ENCODE peak calls at places on chromosomes 1 and 21, in eight cellular contexts. H is CD8-positive, alpha-beta T cell; B is neural crest cell; Z is nephron progenitor cell; G is fibroblast of pulmonary artery; Q is omental fat pad; K is mesothelial cell of epicardium; E is lower leg skin. V is an unnamed sample.

GRCh38 chr1:112358798-112359408 is 37.1 kb upstream of the CTTNBP2NL start:
- DNase-seq in B (peak), E (peak), Q (peak), H (no peak), K (no peak), Z (peak), G (peak), V (peak)

GRCh38 chr1:61287014-61287413 is 204.7 kb downstream of the NFIA start:
- DNase-seq in Z (no peak), Q (no peak), B (no peak), G (peak), E (no peak), H (no peak), K (no peak), V (no peak)

GRCh38 chr1:193457676-193458075 is 271.3 kb upstream of the B3GALT2 start:
- DNase-seq in K (no peak), Z (no peak), Q (no peak), H (no peak), B (no peak), G (no peak), E (no peak), V (no peak)

GRCh38 chr1:203361843-203362524 is 11.1 kb upstream of the FMOD start:
- DNase-seq in Z (no peak), G (peak), E (no peak), B (no peak), H (no peak), K (no peak), Q (no peak), V (no peak)

GRCh38 chr1:169044296-169044695 is 62.2 kb upstream of the ATP1B1 start:
- DNase-seq in Z (no peak), B (no peak), E (no peak), G (no peak), H (peak), Q (no peak), K (no peak), V (no peak)

GRCh38 chr1:61446531-61446991 is 278.4 kb downstream of the TM2D1 start:
- DNase-seq in H (no peak), E (no peak), K (no peak), Q (no peak), Z (no peak), B (no peak), G (peak), V (no peak)

GRCh38 chr21:33011462-33011861 is 14.3 kb upstream of the OLIG2 start:
- DNase-seq in Z (no peak), Q (no peak), K (no peak), H (no peak), B (no peak), E (peak), G (peak), V (no peak)

GRCh38 chr1:229836324-229836723 is 210.3 kb downstream of the URB2 start:
- DNase-seq in B (no peak), K (no peak), H (no peak), Z (no peak), Q (no peak), G (no peak), E (no peak), V (no peak)

GRCh38 chr1:97170296-97170695 is 448.7 kb downstream of the PTBP2 start:
- DNase-seq in Z (no peak), E (no peak), B (no peak), G (no peak), H (no peak), Q (no peak), K (no peak), V (no peak)

GRCh38 chr1:11788549-11789053 is 17.2 kb downstream of the MTHFR start:
- DNase-seq in H (no peak), B (no peak), Q (no peak), G (no peak), K (no peak), Z (no peak), E (no peak), V (no peak)

GRCh38 chr1:36948606-36949005 is 85.7 kb downstream of the GRIK3 start:
- DNase-seq in Z (no peak), H (no peak), G (no peak), K (no peak), Q (no peak), E (no peak), B (no peak), V (no peak)

GRCh38 chr1:206757524-206758266 is 12.9 kb upstream of the IL19 start:
- DNase-seq in H (peak), Z (no peak), K (no peak), Q (no peak), G (no peak), B (no peak), E (no peak), V (no peak)

GRCh38 chr1:226737819-226738420 is 1.2 kb downstream of the ITPKB start:
- DNase-seq in Q (peak), E (peak), B (peak), K (no peak), Z (peak), H (no peak), G (peak), V (no peak)

GRCh38 chr1:160623860-160624259 is 23.0 kb downstream of the SLAMF1 start:
- DNase-seq in G (no peak), H (no peak), Z (no peak), K (no peak), Q (no peak), E (no peak), B (no peak), V (no peak)

GRCh38 chr21:37717534-37717933 is 198.7 kb downstream of the KCNJ6 start:
- DNase-seq in B (no peak), Q (no peak), G (no peak), E (no peak), H (no peak), Z (no peak), K (no peak), V (no peak)

GRCh38 chr1:43285269-43285986 is at the start of gene C1orf210:
- DNase-seq in H (no peak), B (no peak), Z (peak), G (no peak), Q (no peak), E (peak), K (peak), V (no peak)
- TF ChIP-seq CTCF in H (no peak), B (no peak), Z (no peak), G (no peak), Q (no peak), E (no peak), K (no peak), V (no peak)

GRCh38 chr1:175884369-175884768 is 141.0 kb upstream of the TNR start:
- DNase-seq in E (no peak), G (no peak), K (no peak), H (no peak), B (no peak), Q (no peak), Z (no peak), V (no peak)

GRCh38 chr1:175882192-175882591 is 138.8 kb upstream of the TNR start:
- DNase-seq in Z (no peak), K (no peak), G (no peak), Q (no peak), B (no peak), H (no peak), E (no peak), V (no peak)

GRCh38 chr1:175887521-175887920 is 144.1 kb upstream of the TNR start:
- DNase-seq in Z (no peak), G (no peak), E (no peak), Q (no peak), B (no peak), H (no peak), K (no peak), V (no peak)

GRCh38 chr1:175887981-175888428 is 144.6 kb upstream of the TNR start:
- DNase-seq in H (no peak), E (peak), K (no peak), Z (peak), Q (no peak), B (peak), G (peak), V (peak)

GRCh38 chr1:175885247-175885646 is 141.9 kb upstream of the TNR start:
- DNase-seq in Z (no peak), B (no peak), Q (no peak), G (peak), K (no peak), H (no peak), E (no peak), V (no peak)
- TF ChIP-seq CTCF in Z (no peak), B (no peak), Q (no peak), G (no peak), K (no peak), H (no peak), E (no peak), V (no peak)

GRCh38 chr1:49995734-49996133 is 28.0 kb downstream of the AGBL4 start:
- DNase-seq in Q (no peak), E (no peak), Z (no peak), K (no peak), B (no peak), H (no peak), G (no peak), V (no peak)
- TF ChIP-seq CTCF in Q (no peak), E (no peak), Z (no peak), K (no peak), B (no peak), H (no peak), G (no peak), V (no peak)

GRCh38 chr1:240193699-240194098 is 102.0 kb downstream of the FMN2 start:
- DNase-seq in G (no peak), B (no peak), Q (no peak), H (no peak), E (no peak), Z (no peak), K (no peak), V (no peak)

GRCh38 chr1:240192851-240193250 is 101.2 kb downstream of the FMN2 start:
- DNase-seq in B (no peak), G (no peak), Q (no peak), K (no peak), E (no peak), Z (no peak), H (no peak), V (no peak)

GRCh38 chr1:240189386-240189989 is 97.8 kb downstream of the FMN2 start:
- DNase-seq in B (peak), E (peak), H (peak), Q (no peak), Z (peak), K (no peak), G (peak), V (peak)

GRCh38 chr1:240188139-240188538 is 96.5 kb downstream of the FMN2 start:
- DNase-seq in H (no peak), E (no peak), Z (no peak), B (no peak), Q (no peak), G (no peak), K (no peak), V (no peak)

GRCh38 chr1:240190881-240191385 is 99.2 kb downstream of the FMN2 start:
- DNase-seq in H (no peak), G (peak), Q (no peak), B (no peak), K (no peak), Z (peak), E (peak), V (no peak)
- TF ChIP-seq CTCF in H (no peak), G (peak), Q (no peak), B (peak), K (no peak), Z (peak), E (no peak), V (peak)

GRCh38 chr21:36541721-36542139 is 61.8 kb upstream of the CLDN14 start:
- DNase-seq in Z (no peak), E (no peak), H (no peak), K (no peak), B (no peak), Q (no peak), G (no peak), V (peak)
- TF ChIP-seq CTCF in Z (no peak), E (no peak), H (no peak), K (no peak), B (no peak), Q (no peak), G (no peak), V (peak)

GRCh38 chr1:59076612-59077011 is 220.3 kb upstream of the FGGY start:
- DNase-seq in K (no peak), Q (no peak), G (no peak), Z (no peak), E (no peak), B (no peak), H (no peak), V (no peak)
- TF ChIP-seq CTCF in K (no peak), Q (no peak), G (peak), Z (no peak), E (no peak), B (peak), H (no peak), V (no peak)

GRCh38 chr1:177334856-177335255 is 164.1 kb downstream of the BRINP2 start:
- DNase-seq in B (no peak), E (no peak), H (no peak), Q (no peak), Z (no peak), G (no peak), K (no peak), V (no peak)

GRCh38 chr1:177338376-177338775 is 167.6 kb downstream of the BRINP2 start:
- DNase-seq in Z (no peak), Q (no peak), K (no peak), B (no peak), E (no peak), G (no peak), H (no peak), V (no peak)

GRCh38 chr1:177329871-177330270 is 159.1 kb downstream of the BRINP2 start:
- DNase-seq in K (no peak), Q (no peak), E (no peak), Z (no peak), H (no peak), B (no peak), G (no peak), V (no peak)

DNA sequence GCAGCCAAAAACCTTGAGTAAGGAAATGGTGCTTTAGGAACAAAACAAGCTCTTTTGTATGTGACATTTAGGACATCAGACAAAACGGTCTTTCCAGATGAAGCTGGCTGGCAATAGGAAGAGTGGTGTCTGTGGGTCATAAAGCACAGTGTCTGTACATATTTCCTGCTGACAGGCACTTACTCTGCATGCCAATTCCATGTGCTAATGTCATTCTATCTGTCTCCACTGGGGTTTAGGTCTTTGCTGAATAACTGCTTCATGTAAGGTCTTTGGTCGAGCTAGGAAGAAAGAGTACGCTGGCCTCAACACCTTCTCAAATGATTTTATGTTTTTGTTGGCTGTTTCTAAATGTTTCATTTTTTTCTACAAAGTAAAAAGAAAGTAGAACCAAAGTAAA is 163.5 kb downstream of the BRINP2 start:
- DNase-seq in H (no peak), K (no peak), G (no peak), B (no peak), Q (no peak), Z (no peak), E (no peak), V (no peak)
- TF ChIP-seq CTCF in H (no peak), K (no peak), G (peak), B (peak), Q (no peak), Z (peak), E (no peak), V (no peak)

DNA sequence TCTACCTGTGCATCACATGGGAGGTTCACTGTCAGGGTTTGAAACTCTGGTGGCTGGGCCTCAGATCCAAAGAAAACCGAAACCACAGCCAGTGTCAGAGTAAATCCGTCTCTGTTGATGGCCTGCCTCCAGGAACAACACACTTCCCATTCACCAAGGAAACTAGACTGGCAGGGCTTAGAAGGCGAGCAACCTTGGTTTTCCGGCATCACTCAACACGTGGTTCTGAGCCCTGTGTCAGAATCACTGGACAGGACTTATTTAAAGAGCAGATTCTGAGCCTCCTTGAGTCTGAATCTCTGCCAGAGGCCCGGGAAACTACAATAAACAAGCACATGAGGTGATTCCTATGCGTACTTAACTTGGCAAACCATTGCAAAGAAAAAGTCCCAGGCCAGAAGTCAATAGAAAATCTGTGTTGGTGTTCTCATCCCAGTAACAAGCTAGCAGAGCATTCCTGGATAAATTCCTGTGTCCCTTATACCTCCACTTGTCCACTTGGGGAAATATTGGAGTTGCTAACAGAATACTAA is 70.0 kb downstream of the KCTD3 start:
- DNase-seq in E (peak), G (peak), Q (no peak), K (no peak), B (no peak), H (no peak), Z (no peak), V (no peak)
- TF ChIP-seq CTCF in E (no peak), G (no peak), Q (no peak), K (no peak), B (no peak), H (no peak), Z (no peak), V (no peak)